ENCODE peak calls at places on chromosome 21, in nine cellular contexts. One of them, this sample, is unnamed.

GRCh38 chr21:32521736-32522360 is 63.5 kb downstream of the TCP10L start:
- DNase-seq in ovary: no peak
- DNase-seq in transverse colon: no peak
- DNase-seq in lower lobe of right lung: no peak
- DNase-seq in AG04450: no peak
- DNase-seq in lung: no peak
- DNase-seq in upper lobe of right lung: no peak
- DNase-seq in suprapubic skin: no peak
- DNase-seq in lower leg skin: peak
- DNase-seq in this sample: no peak

GRCh38 chr21:42537106-42537742 is 23.6 kb downstream of the SLC37A1 start:
- DNase-seq in lung: no peak
- DNase-seq in lower leg skin: no peak
- DNase-seq in upper lobe of right lung: peak
- DNase-seq in suprapubic skin: no peak
- DNase-seq in ovary: no peak
- DNase-seq in AG04450: no peak
- DNase-seq in transverse colon: no peak
- DNase-seq in lower lobe of right lung: no peak
- DNase-seq in this sample: no peak

GRCh38 chr21:37436180-37436579 is 69.6 kb downstream of the DYRK1A start:
- DNase-seq in ovary: no peak
- DNase-seq in suprapubic skin: no peak
- DNase-seq in lower leg skin: no peak
- DNase-seq in lung: no peak
- DNase-seq in lower lobe of right lung: no peak
- DNase-seq in AG04450: no peak
- DNase-seq in upper lobe of right lung: no peak
- DNase-seq in transverse colon: no peak
- DNase-seq in this sample: no peak

GRCh38 chr21:25963186-25963585 is 207.4 kb downstream of the APP start:
- DNase-seq in AG04450: no peak
- DNase-seq in upper lobe of right lung: no peak
- DNase-seq in lung: peak
- DNase-seq in lower leg skin: no peak
- DNase-seq in ovary: no peak
- DNase-seq in lower lobe of right lung: no peak
- DNase-seq in suprapubic skin: no peak
- DNase-seq in transverse colon: peak
- DNase-seq in this sample: no peak

GRCh38 chr21:41766051-41766882 is 585 bp downstream of the RIPK4 start:
- DNase-seq in AG04450: no peak
- DNase-seq in lung: no peak
- DNase-seq in lower lobe of right lung: no peak
- DNase-seq in lower leg skin: no peak
- DNase-seq in suprapubic skin: no peak
- DNase-seq in upper lobe of right lung: no peak
- DNase-seq in ovary: no peak
- DNase-seq in transverse colon: no peak
- DNase-seq in this sample: no peak

GRCh38 chr21:36274128-36274527 is 45.9 kb upstream of the MORC3 start:
- DNase-seq in suprapubic skin: no peak
- DNase-seq in transverse colon: no peak
- DNase-seq in lung: no peak
- DNase-seq in lower lobe of right lung: no peak
- DNase-seq in AG04450: no peak
- DNase-seq in ovary: no peak
- DNase-seq in lower leg skin: no peak
- DNase-seq in upper lobe of right lung: no peak
- DNase-seq in this sample: no peak

GRCh38 chr21:35048706-35049617 is at the start of gene RUNX1:
- DNase-seq in upper lobe of right lung: peak
- DNase-seq in suprapubic skin: no peak
- DNase-seq in ovary: no peak
- DNase-seq in lung: peak
- DNase-seq in lower leg skin: no peak
- DNase-seq in AG04450: no peak
- DNase-seq in lower lobe of right lung: peak
- DNase-seq in transverse colon: peak
- DNase-seq in this sample: peak

GRCh38 chr21:37338671-37339526 is 27.7 kb upstream of the DYRK1A start:
- DNase-seq in lower lobe of right lung: no peak
- DNase-seq in transverse colon: no peak
- DNase-seq in suprapubic skin: no peak
- DNase-seq in lung: peak
- DNase-seq in AG04450: peak
- DNase-seq in upper lobe of right lung: no peak
- DNase-seq in lower leg skin: no peak
- DNase-seq in ovary: peak
- DNase-seq in this sample: peak

GRCh38 chr21:40512590-40512989 is 334.4 kb downstream of the DSCAM start:
- DNase-seq in lung: no peak
- DNase-seq in ovary: no peak
- DNase-seq in AG04450: no peak
- DNase-seq in lower lobe of right lung: no peak
- DNase-seq in lower leg skin: no peak
- DNase-seq in upper lobe of right lung: no peak
- DNase-seq in suprapubic skin: no peak
- DNase-seq in transverse colon: no peak
- DNase-seq in this sample: no peak

GRCh38 chr21:42527489-42528158 is 14.0 kb downstream of the SLC37A1 start:
- DNase-seq in upper lobe of right lung: no peak
- DNase-seq in lower lobe of right lung: no peak
- DNase-seq in transverse colon: no peak
- DNase-seq in lung: no peak
- DNase-seq in AG04450: no peak
- DNase-seq in lower leg skin: peak
- DNase-seq in suprapubic skin: peak
- DNase-seq in ovary: no peak
- DNase-seq in this sample: no peak

GRCh38 chr21:35284199-35284598 is 235.1 kb upstream of the RUNX1 start:
- DNase-seq in lower lobe of right lung: no peak
- DNase-seq in ovary: peak
- DNase-seq in transverse colon: no peak
- DNase-seq in upper lobe of right lung: no peak
- DNase-seq in lung: no peak
- DNase-seq in suprapubic skin: no peak
- DNase-seq in AG04450: no peak
- DNase-seq in lower leg skin: no peak
- DNase-seq in this sample: no peak

GRCh38 chr21:25664462-25665070 is 25.5 kb downstream of the JAM2 start:
- DNase-seq in AG04450: no peak
- DNase-seq in lung: no peak
- DNase-seq in transverse colon: no peak
- DNase-seq in lower leg skin: no peak
- DNase-seq in lower lobe of right lung: no peak
- DNase-seq in upper lobe of right lung: no peak
- DNase-seq in suprapubic skin: no peak
- DNase-seq in ovary: no peak
- DNase-seq in this sample: no peak

GRCh38 chr21:42343556-42343955 is 7.2 kb downstream of the TFF2 start:
- DNase-seq in ovary: no peak
- DNase-seq in lower lobe of right lung: no peak
- DNase-seq in transverse colon: no peak
- DNase-seq in suprapubic skin: no peak
- DNase-seq in lung: no peak
- DNase-seq in lower leg skin: peak
- DNase-seq in AG04450: no peak
- DNase-seq in upper lobe of right lung: no peak
- DNase-seq in this sample: no peak

GRCh38 chr21:28699591-28700259 is 293.0 kb downstream of the LTN1 start:
- DNase-seq in upper lobe of right lung: no peak
- DNase-seq in lower leg skin: no peak
- DNase-seq in transverse colon: no peak
- DNase-seq in lower lobe of right lung: no peak
- DNase-seq in ovary: no peak
- DNase-seq in lung: no peak
- DNase-seq in AG04450: no peak
- DNase-seq in suprapubic skin: no peak
- DNase-seq in this sample: peak

GRCh38 chr21:14685568-14685967 is 139.5 kb upstream of the SAMSN1 start:
- DNase-seq in lung: no peak
- DNase-seq in upper lobe of right lung: no peak
- DNase-seq in AG04450: no peak
- DNase-seq in transverse colon: no peak
- DNase-seq in lower leg skin: no peak
- DNase-seq in ovary: no peak
- DNase-seq in suprapubic skin: no peak
- DNase-seq in lower lobe of right lung: no peak
- DNase-seq in this sample: no peak

GRCh38 chr21:41775152-41775472 is 8.3 kb upstream of the RIPK4 start:
- DNase-seq in lower lobe of right lung: no peak
- DNase-seq in upper lobe of right lung: peak
- DNase-seq in lower leg skin: no peak
- DNase-seq in ovary: no peak
- DNase-seq in transverse colon: no peak
- DNase-seq in AG04450: no peak
- DNase-seq in suprapubic skin: no peak
- DNase-seq in lung: no peak
- DNase-seq in this sample: no peak

GRCh38 chr21:36384885-36385232 is 333 bp upstream of the CHAF1B start:
- DNase-seq in suprapubic skin: no peak
- DNase-seq in transverse colon: no peak
- DNase-seq in upper lobe of right lung: no peak
- DNase-seq in AG04450: no peak
- DNase-seq in lower lobe of right lung: no peak
- DNase-seq in lung: no peak
- DNase-seq in lower leg skin: no peak
- DNase-seq in ovary: no peak
- DNase-seq in this sample: no peak

GRCh38 chr21:42724226-42724920 is 71.0 kb downstream of the PDE9A start:
- DNase-seq in lower leg skin: peak
- DNase-seq in AG04450: peak
- DNase-seq in lung: no peak
- DNase-seq in lower lobe of right lung: no peak
- DNase-seq in ovary: no peak
- DNase-seq in upper lobe of right lung: no peak
- DNase-seq in suprapubic skin: no peak
- DNase-seq in transverse colon: peak
- DNase-seq in this sample: peak

DNA sequence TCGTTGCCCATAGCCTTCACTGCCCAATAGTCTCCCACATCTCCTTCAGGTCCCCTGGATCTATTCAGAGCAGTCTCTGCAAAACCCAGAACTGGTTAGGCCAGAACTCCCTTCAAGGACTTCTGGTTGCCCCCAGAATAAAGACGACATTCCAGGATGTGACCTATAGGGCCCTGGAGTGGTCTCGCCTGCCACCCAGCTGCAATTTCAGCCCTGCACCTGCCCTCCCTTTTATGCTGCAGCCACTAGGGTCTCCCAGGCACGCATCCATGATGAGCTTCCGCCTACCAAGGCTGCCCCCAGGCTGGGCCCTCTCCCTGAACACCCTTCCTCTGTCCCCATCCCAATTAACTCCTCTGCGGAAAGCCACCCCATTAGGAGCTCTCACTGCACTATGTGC is 7.2 kb upstream of the TSPEAR start:
- DNase-seq in ovary: no peak
- DNase-seq in transverse colon: no peak
- DNase-seq in suprapubic skin: peak
- DNase-seq in lower lobe of right lung: no peak
- DNase-seq in AG04450: no peak
- DNase-seq in lower leg skin: peak
- DNase-seq in upper lobe of right lung: peak
- DNase-seq in lung: no peak
- DNase-seq in this sample: no peak
- TF ChIP-seq CTCF in ovary: no peak
- TF ChIP-seq CTCF in transverse colon: no peak
- TF ChIP-seq CTCF in suprapubic skin: no peak
- TF ChIP-seq CTCF in lower lobe of right lung: no peak
- TF ChIP-seq CTCF in AG04450: no peak
- TF ChIP-seq CTCF in lower leg skin: no peak
- TF ChIP-seq CTCF in upper lobe of right lung: no peak
- TF ChIP-seq CTCF in lung: no peak
- TF ChIP-seq CTCF in this sample: no peak

GRCh38 chr21:31184462-31184861 is 146.2 kb upstream of the KRTAP19-8 start:
- DNase-seq in lower lobe of right lung: no peak
- DNase-seq in ovary: no peak
- DNase-seq in suprapubic skin: no peak
- DNase-seq in AG04450: no peak
- DNase-seq in lower leg skin: peak
- DNase-seq in upper lobe of right lung: no peak
- DNase-seq in lung: no peak
- DNase-seq in transverse colon: no peak
- DNase-seq in this sample: no peak

GRCh38 chr21:31185663-31186062 is 147.4 kb upstream of the KRTAP19-8 start:
- DNase-seq in lung: no peak
- DNase-seq in upper lobe of right lung: no peak
- DNase-seq in transverse colon: no peak
- DNase-seq in suprapubic skin: no peak
- DNase-seq in lower lobe of right lung: no peak
- DNase-seq in ovary: no peak
- DNase-seq in lower leg skin: no peak
- DNase-seq in AG04450: no peak
- DNase-seq in this sample: no peak

GRCh38 chr21:31181089-31181757 is 142.9 kb upstream of the KRTAP19-8 start:
- DNase-seq in ovary: no peak
- DNase-seq in upper lobe of right lung: no peak
- DNase-seq in lower leg skin: no peak
- DNase-seq in AG04450: no peak
- DNase-seq in suprapubic skin: no peak
- DNase-seq in lower lobe of right lung: no peak
- DNase-seq in transverse colon: no peak
- DNase-seq in lung: no peak
- DNase-seq in this sample: no peak

GRCh38 chr21:31180256-31181088 is 142.2 kb upstream of the KRTAP19-8 start:
- DNase-seq in ovary: no peak
- DNase-seq in lower lobe of right lung: no peak
- DNase-seq in lung: no peak
- DNase-seq in lower leg skin: no peak
- DNase-seq in AG04450: no peak
- DNase-seq in upper lobe of right lung: no peak
- DNase-seq in suprapubic skin: no peak
- DNase-seq in transverse colon: no peak
- DNase-seq in this sample: no peak

GRCh38 chr21:31182231-31183129 is 144.2 kb upstream of the KRTAP19-8 start:
- DNase-seq in lower leg skin: no peak
- DNase-seq in lower lobe of right lung: no peak
- DNase-seq in lung: no peak
- DNase-seq in suprapubic skin: no peak
- DNase-seq in transverse colon: no peak
- DNase-seq in ovary: no peak
- DNase-seq in AG04450: no peak
- DNase-seq in upper lobe of right lung: no peak
- DNase-seq in this sample: no peak
- H3K4me3 ChIP-seq in lower leg skin: no peak
- H3K4me3 ChIP-seq in lower lobe of right lung: no peak
- H3K4me3 ChIP-seq in lung: no peak
- H3K4me3 ChIP-seq in suprapubic skin: no peak
- H3K4me3 ChIP-seq in transverse colon: no peak
- H3K4me3 ChIP-seq in ovary: no peak
- H3K4me3 ChIP-seq in AG04450: no peak
- H3K4me3 ChIP-seq in upper lobe of right lung: no peak
- H3K4me3 ChIP-seq in this sample: no peak

GRCh38 chr21:31117046-31117916 is 79.0 kb upstream of the KRTAP19-8 start:
- DNase-seq in suprapubic skin: no peak
- DNase-seq in upper lobe of right lung: no peak
- DNase-seq in transverse colon: no peak
- DNase-seq in AG04450: peak
- DNase-seq in lower lobe of right lung: no peak
- DNase-seq in ovary: no peak
- DNase-seq in lung: no peak
- DNase-seq in lower leg skin: no peak
- DNase-seq in this sample: peak
- TF ChIP-seq CTCF in suprapubic skin: no peak
- TF ChIP-seq CTCF in upper lobe of right lung: no peak
- TF ChIP-seq CTCF in transverse colon: no peak
- TF ChIP-seq CTCF in AG04450: no peak
- TF ChIP-seq CTCF in lower lobe of right lung: no peak
- TF ChIP-seq CTCF in ovary: no peak
- TF ChIP-seq CTCF in lung: no peak
- TF ChIP-seq CTCF in lower leg skin: no peak
- TF ChIP-seq CTCF in this sample: no peak

GRCh38 chr21:17901458-17902092 is 82.4 kb upstream of the C21orf91 start:
- DNase-seq in suprapubic skin: no peak
- DNase-seq in AG04450: no peak
- DNase-seq in ovary: no peak
- DNase-seq in upper lobe of right lung: no peak
- DNase-seq in lower leg skin: no peak
- DNase-seq in transverse colon: no peak
- DNase-seq in lung: no peak
- DNase-seq in lower lobe of right lung: no peak
- DNase-seq in this sample: no peak
- H3K4me3 ChIP-seq in suprapubic skin: peak
- H3K4me3 ChIP-seq in AG04450: no peak
- H3K4me3 ChIP-seq in ovary: no peak
- H3K4me3 ChIP-seq in upper lobe of right lung: no peak
- H3K4me3 ChIP-seq in lower leg skin: no peak
- H3K4me3 ChIP-seq in transverse colon: no peak
- H3K4me3 ChIP-seq in lung: no peak
- H3K4me3 ChIP-seq in lower lobe of right lung: no peak
- H3K4me3 ChIP-seq in this sample: no peak